ENCODE peak calls at places on chromosomes 6 and 20, in nine cellular contexts. P is cardiac fibroblast, N is upper lobe of right lung, Q is A549, V is GM10248, A is heart right ventricle, E is spleen, F is ascending aorta, C is epithelial cell of esophagus. T is an unnamed sample.

GRCh38 chr6:77962070-77962469 is 309.2 kb downstream of the MEI4 start:
- DNase-seq in P (no peak), N (no peak), Q (no peak), V (no peak), A (no peak), E (no peak), F (no peak), C (no peak), T (no peak)

GRCh38 chr6:143333081-143333480 is 117.4 kb downstream of the ADAT2 start:
- DNase-seq in P (no peak), N (no peak), Q (no peak), V (no peak), A (no peak), E (no peak), F (no peak), C (peak), T (no peak)

GRCh38 chr20:21136015-21136732 is 10.3 kb downstream of the KIZ start:
- DNase-seq in P (no peak), N (no peak), Q (no peak), V (no peak), A (no peak), E (no peak), F (no peak), C (no peak), T (no peak)

GRCh38 chr20:33566781-33567603 is 77.1 kb downstream of the CBFA2T2 start:
- DNase-seq in P (no peak), N (no peak), Q (no peak), V (no peak), A (no peak), E (no peak), F (no peak), C (no peak), T (no peak)

GRCh38 chr6:169851641-169852503 is 100.5 kb downstream of the ERMARD start:
- DNase-seq in P (peak), N (peak), Q (no peak), V (no peak), A (peak), E (peak), F (no peak), C (peak), T (no peak)

GRCh38 chr6:125094563-125094962 is 59.0 kb upstream of the TPD52L1 start:
- DNase-seq in P (peak), N (no peak), Q (no peak), V (no peak), A (no peak), E (no peak), F (no peak), C (peak), T (no peak)

GRCh38 chr20:44618318-44618731 is 33.2 kb downstream of the ADA start:
- DNase-seq in P (no peak), N (peak), Q (no peak), V (no peak), A (no peak), E (peak), F (no peak), C (no peak), T (no peak)

GRCh38 chr6:149857541-149857940 is 6.6 kb downstream of the LRP11 start:
- DNase-seq in P (no peak), N (no peak), Q (no peak), V (no peak), A (no peak), E (no peak), F (no peak), C (peak), T (no peak)

GRCh38 chr6:106553440-106553839 is 75.9 kb downstream of the RTN4IP1 start:
- DNase-seq in P (no peak), N (no peak), Q (no peak), V (no peak), A (no peak), E (no peak), F (no peak), C (peak), T (no peak)

GRCh38 chr6:117595099-117595923 is 7.0 kb downstream of the GOPC start:
- DNase-seq in P (no peak), N (no peak), Q (no peak), V (no peak), A (no peak), E (no peak), F (no peak), C (no peak), T (no peak)

GRCh38 chr6:85192596-85192995 is 257.3 kb upstream of the NT5E start:
- DNase-seq in P (no peak), N (no peak), Q (no peak), V (no peak), A (no peak), E (no peak), F (no peak), C (no peak), T (no peak)

GRCh38 chr6:136920216-136920857 is 1.8 kb upstream of the SLC35D3 start:
- DNase-seq in P (no peak), N (no peak), Q (no peak), V (peak), A (no peak), E (no peak), F (no peak), C (no peak), T (peak)

GRCh38 chr20:31710423-31711250 is 12.0 kb downstream of the BCL2L1 start:
- DNase-seq in P (no peak), N (peak), Q (no peak), V (no peak), A (no peak), E (no peak), F (no peak), C (peak), T (no peak)

GRCh38 chr6:32186496-32186840 is 2.4 kb upstream of the AGER start:
- DNase-seq in P (no peak), N (no peak), Q (no peak), V (no peak), A (no peak), E (peak), F (no peak), C (no peak), T (no peak)

GRCh38 chr20:33689973-33690372 is 3.8 kb upstream of the E2F1 start:
- DNase-seq in P (peak), N (no peak), Q (no peak), V (no peak), A (no peak), E (no peak), F (no peak), C (no peak), T (no peak)

GRCh38 chr6:133701633-133702331 is 187.1 kb upstream of the TCF21 start:
- DNase-seq in P (peak), N (no peak), Q (no peak), V (no peak), A (peak), E (no peak), F (no peak), C (no peak), T (no peak)

GRCh38 chr6:167984144-167984719 is 13.2 kb upstream of the KIF25 start:
- DNase-seq in P (no peak), N (no peak), Q (no peak), V (no peak), A (no peak), E (no peak), F (no peak), C (no peak), T (no peak)

GRCh38 chr20:46013826-46014516 is 5.3 kb downstream of the MMP9 start:
- DNase-seq in P (peak), N (peak), Q (peak), V (peak), A (no peak), E (peak), F (no peak), C (peak), T (peak)

GRCh38 chr6:4268171-4268570 is 132.8 kb upstream of the ECI2 start:
- DNase-seq in P (no peak), N (no peak), Q (no peak), V (no peak), A (no peak), E (no peak), F (no peak), C (no peak), T (no peak)

GRCh38 chr20:34190679-34191090 is 50.5 kb upstream of the ASIP start:
- DNase-seq in P (peak), N (peak), Q (peak), V (peak), A (peak), E (no peak), F (no peak), C (peak), T (peak)

GRCh38 chr20:3690413-3690812 is 8.6 kb upstream of the ADAM33 start:
- DNase-seq in P (no peak), N (no peak), Q (no peak), V (no peak), A (no peak), E (no peak), F (no peak), C (no peak), T (no peak)

GRCh38 chr20:3687655-3688054 is 5.8 kb upstream of the ADAM33 start:
- DNase-seq in P (peak), N (no peak), Q (peak), V (no peak), A (peak), E (no peak), F (no peak), C (peak), T (no peak)

GRCh38 chr20:3689978-3690377 is 8.2 kb upstream of the ADAM33 start:
- DNase-seq in P (no peak), N (no peak), Q (no peak), V (no peak), A (no peak), E (no peak), F (no peak), C (no peak), T (no peak)

GRCh38 chr20:3685341-3685740 is 3.5 kb upstream of the ADAM33 start:
- DNase-seq in P (no peak), N (no peak), Q (no peak), V (no peak), A (no peak), E (no peak), F (no peak), C (no peak), T (no peak)

DNA sequence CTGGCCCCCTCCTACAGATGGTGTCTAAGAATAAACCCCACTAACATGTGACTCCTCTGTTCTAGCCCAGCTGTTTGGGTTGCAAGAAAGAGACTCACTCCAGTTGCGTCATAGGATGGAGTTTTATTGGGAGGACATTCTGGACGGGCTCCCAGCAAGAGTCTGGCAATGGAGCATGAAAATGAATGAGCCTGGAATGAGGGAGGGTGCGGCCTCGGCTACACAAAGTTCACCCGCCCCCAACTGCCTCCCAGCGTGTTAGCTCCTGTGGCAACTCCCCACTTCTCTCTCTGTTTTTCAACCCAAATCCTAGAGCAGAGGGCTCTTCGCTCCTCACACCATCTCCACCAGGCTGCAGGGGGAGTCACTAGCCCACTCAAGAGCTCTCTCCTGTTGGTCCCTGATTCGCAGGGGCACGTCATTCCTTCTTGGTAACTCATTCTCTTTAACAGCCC is 5.1 kb upstream of the ADAM33 start:
- DNase-seq in P (peak), N (no peak), Q (no peak), V (no peak), A (peak), E (no peak), F (peak), C (peak), T (no peak)
- TF ChIP-seq CTCF in P (no peak), N (no peak), Q (no peak), V (no peak), A (no peak), E (no peak), F (no peak), C (no peak), T (no peak)

GRCh38 chr20:11918280-11918952 is 723 bp downstream of the BTBD3 start:
- DNase-seq in P (peak), N (no peak), Q (no peak), V (no peak), A (no peak), E (no peak), F (no peak), C (no peak), T (no peak)

GRCh38 chr20:11919046-11919445 is 1.4 kb downstream of the BTBD3 start:
- DNase-seq in P (peak), N (no peak), Q (no peak), V (no peak), A (peak), E (no peak), F (no peak), C (no peak), T (no peak)

GRCh38 chr20:11920083-11920482 is 2.4 kb downstream of the BTBD3 start:
- DNase-seq in P (no peak), N (no peak), Q (no peak), V (no peak), A (no peak), E (no peak), F (no peak), C (no peak), T (no peak)

GRCh38 chr20:11919571-11919970 is 1.9 kb downstream of the BTBD3 start:
- DNase-seq in P (no peak), N (no peak), Q (no peak), V (no peak), A (no peak), E (no peak), F (no peak), C (no peak), T (no peak)

DNA sequence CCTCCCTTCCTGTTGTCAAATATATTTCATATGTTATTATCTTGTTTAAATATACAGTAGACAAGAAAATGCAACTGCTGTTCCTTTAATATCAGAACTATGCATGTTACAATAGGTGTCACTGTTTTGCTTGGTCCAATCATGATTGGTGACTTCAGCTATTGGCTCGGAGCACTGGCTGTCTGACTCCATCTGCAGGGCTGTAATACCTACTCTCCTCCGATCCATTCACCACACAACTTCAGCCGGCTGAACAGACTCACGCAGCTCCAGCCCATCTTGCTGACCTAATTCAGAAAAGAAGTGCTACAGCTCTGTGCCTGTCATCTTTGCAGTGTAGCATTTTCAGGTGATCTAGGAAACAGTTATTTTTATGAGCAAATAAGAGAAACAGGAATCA is at the start of gene BTBD3:
- DNase-seq in P (peak), N (no peak), Q (no peak), V (peak), A (peak), E (no peak), F (no peak), C (peak), T (peak)
- TF ChIP-seq CTCF in P (peak), N (peak), Q (no peak), V (peak), A (peak), E (no peak), F (no peak), C (no peak), T (no peak)

GRCh38 chr6:12077021-12077420 is 64.9 kb downstream of the HIVEP1 start:
- DNase-seq in P (no peak), N (no peak), Q (no peak), V (no peak), A (no peak), E (no peak), F (no peak), C (no peak), T (no peak)
- TF ChIP-seq CTCF in P (no peak), N (no peak), Q (no peak), V (no peak), A (no peak), E (no peak), F (no peak), C (no peak), T (no peak)

GRCh38 chr6:30092852-30093543 is 17.4 kb upstream of the RNF39 start:
- DNase-seq in P (no peak), N (no peak), Q (no peak), V (no peak), A (no peak), E (no peak), F (no peak), C (no peak), T (no peak)

GRCh38 chr6:30091577-30092381 is 16.2 kb upstream of the RNF39 start:
- DNase-seq in P (peak), N (peak), Q (no peak), V (no peak), A (no peak), E (no peak), F (no peak), C (peak), T (no peak)

DNA sequence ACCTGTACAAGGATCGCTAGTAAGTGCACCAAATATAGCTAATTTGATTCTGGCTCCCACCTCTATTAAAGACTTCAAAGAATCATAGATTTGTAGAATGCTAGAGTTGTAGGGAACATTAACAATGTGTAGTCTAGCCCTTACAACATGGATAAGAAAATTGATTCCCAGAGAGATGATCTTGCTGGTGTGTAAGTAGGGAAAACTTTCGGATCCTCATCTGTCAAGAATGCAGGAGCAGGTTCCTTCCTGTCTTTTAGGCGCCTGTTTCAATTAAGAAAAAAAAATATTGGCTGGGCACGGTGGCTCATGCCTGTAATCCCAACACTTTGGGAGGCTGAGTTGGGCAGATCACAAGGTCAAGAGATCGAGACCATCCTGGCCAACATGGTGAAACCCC is 12.3 kb upstream of the RNF39 start:
- DNase-seq in P (no peak), N (no peak), Q (no peak), V (no peak), A (no peak), E (no peak), F (no peak), C (peak), T (no peak)
- TF ChIP-seq CTCF in P (no peak), N (no peak), Q (no peak), V (no peak), A (no peak), E (no peak), F (no peak), C (no peak), T (no peak)

DNA sequence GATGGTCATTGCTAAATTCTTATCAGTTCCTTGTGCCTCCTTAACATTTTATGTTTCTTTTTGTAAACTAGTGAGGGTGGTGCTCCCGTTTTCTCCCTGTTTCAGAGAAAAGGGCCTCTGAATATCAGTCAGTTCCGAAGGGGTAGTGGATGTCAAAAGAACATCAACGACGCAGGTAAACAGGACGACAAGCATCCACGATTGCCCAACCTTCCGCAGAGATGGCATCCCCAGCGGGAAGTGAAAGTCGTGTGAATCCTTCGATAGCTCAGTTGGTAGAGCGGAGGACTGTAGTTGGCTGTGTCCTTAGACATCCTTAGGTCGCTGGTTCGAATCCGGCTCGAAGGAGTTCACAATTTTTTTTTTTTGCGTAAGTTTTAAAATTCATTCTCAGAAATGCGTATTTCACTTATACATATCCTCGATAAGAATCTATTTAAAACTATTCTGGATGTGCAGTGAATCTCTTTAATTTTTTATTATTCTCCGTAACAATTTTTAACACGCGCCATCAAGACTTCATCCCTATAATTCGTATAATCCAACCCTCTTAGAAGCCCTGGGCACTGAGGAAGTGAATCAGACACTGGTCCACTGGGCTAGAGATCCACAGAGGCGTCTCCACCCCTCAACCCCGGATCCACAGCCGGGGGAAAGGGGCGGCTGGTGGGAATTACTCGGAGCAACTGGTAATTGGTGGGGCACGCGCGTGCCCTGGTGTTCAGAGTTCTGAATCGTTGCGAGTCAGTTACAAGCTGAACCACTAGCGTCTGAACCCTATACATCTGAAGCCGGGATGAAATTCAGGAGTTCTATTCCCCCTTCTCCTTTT is 27.9 kb upstream of the ABT1 start:
- DNase-seq in P (peak), N (peak), Q (no peak), V (peak), A (peak), E (peak), F (peak), C (peak), T (peak)
- TF ChIP-seq CTCF in P (peak), N (peak), Q (peak), V (peak), A (peak), E (no peak), F (peak), C (peak), T (peak)

GRCh38 chr20:540391-541201 is 3.0 kb downstream of the CSNK2A1 start:
- DNase-seq in P (no peak), N (no peak), Q (no peak), V (no peak), A (no peak), E (no peak), F (no peak), C (no peak), T (no peak)
- TF ChIP-seq CTCF in P (no peak), N (no peak), Q (no peak), V (no peak), A (no peak), E (no peak), F (no peak), C (no peak), T (no peak)

GRCh38 chr20:38222923-38223742 is 37.4 kb downstream of the KIAA1755 start:
- DNase-seq in P (no peak), N (peak), Q (no peak), V (no peak), A (no peak), E (peak), F (no peak), C (no peak), T (no peak)
- TF ChIP-seq CTCF in P (no peak), N (peak), Q (no peak), V (no peak), A (peak), E (peak), F (no peak), C (no peak), T (no peak)

GRCh38 chr6:56995347-56995746 is 40.4 kb downstream of the BEND6 start:
- DNase-seq in P (no peak), N (no peak), Q (no peak), V (no peak), A (no peak), E (no peak), F (no peak), C (peak), T (no peak)
- TF ChIP-seq CTCF in P (no peak), N (no peak), Q (no peak), V (no peak), A (no peak), E (no peak), F (no peak), C (peak), T (no peak)